ENCODE peak calls at places on chromosomes 11 and 22, in nine cellular contexts. E is lower lobe of right lung; H is endodermal cell; F is left ventricle myocardium inferior; C is mucosa of descending colon; J is neural progenitor cell; K is CD8-positive, alpha-beta T cell; U is cardiac muscle cell; M is vagina. I is an unnamed sample. For H3K36me3 and H3K9me3, the result is how much of the 10 kb centered on the place peaks cover.

GRCh38 chr11:45083544-45084087 is 62.8 kb upstream of the PRDM11 start:
- DNase-seq in F (no peak), U (no peak), C (peak), J (peak), H (peak), E (no peak), M (no peak), K (no peak), I (no peak)

GRCh38 chr11:120964857-120965256 is 59.0 kb upstream of the TBCEL start:
- DNase-seq in H (no peak), J (no peak), F (no peak), U (peak), K (no peak), C (no peak), M (no peak), E (no peak), I (no peak)

GRCh38 chr11:94880216-94880615 is 93.1 kb downstream of the CWC15 start:
- DNase-seq in J (no peak), H (no peak), K (no peak), E (no peak), C (no peak), F (no peak), U (no peak), M (no peak), I (no peak)

GRCh38 chr11:45180888-45181594 is 34.6 kb downstream of the PRDM11 start:
- DNase-seq in K (no peak), M (no peak), C (peak), E (peak), H (peak), J (peak), U (peak), F (peak), I (peak)

GRCh38 chr11:37657645-37658044 is 1059.6 kb upstream of the RAG2 start:
- DNase-seq in E (no peak), F (no peak), K (no peak), U (peak), J (no peak), C (no peak), H (no peak), M (no peak), I (no peak)

GRCh38 chr11:105933666-105934065 is 88.4 kb downstream of the MSANTD4 start:
- DNase-seq in K (no peak), J (no peak), E (no peak), C (no peak), U (no peak), H (no peak), M (no peak), F (no peak), I (no peak)

GRCh38 chr11:60924110-60924905 is at the start of gene TMEM132A:
- DNase-seq in C (peak), M (no peak), K (no peak), U (peak), J (peak), E (peak), F (peak), H (peak), I (peak)

GRCh38 chr11:16774920-16775603 is 36.6 kb downstream of the C11orf58 start:
- DNase-seq in M (no peak), E (no peak), K (no peak), F (no peak), H (peak), C (no peak), U (no peak), J (no peak), I (peak)

GRCh38 chr11:30583505-30584280 is 2.5 kb downstream of the MPPED2 start:
- DNase-seq in E (peak), U (no peak), H (peak), M (no peak), C (no peak), F (peak), J (peak), K (no peak), I (peak)

GRCh38 chr22:50276143-50276542 is 6.0 kb upstream of the MAPK11 start:
- DNase-seq in J (no peak), C (peak), E (peak), U (peak), F (peak), H (peak), M (peak), K (no peak), I (peak)

GRCh38 chr22:20725987-20726558 is 47.8 kb upstream of the SERPIND1 start:
- DNase-seq in J (no peak), H (no peak), U (no peak), C (no peak), E (no peak), K (no peak), F (no peak), M (no peak), I (no peak)

GRCh38 chr11:116059909-116060308 is 555.7 kb upstream of the CADM1 start:
- DNase-seq in C (no peak), F (no peak), E (no peak), K (no peak), M (no peak), H (no peak), U (no peak), J (no peak), I (no peak)

GRCh38 chr11:35873721-35874120 is 70.1 kb upstream of the LDLRAD3 start:
- DNase-seq in J (no peak), U (no peak), C (no peak), H (no peak), M (no peak), E (no peak), K (no peak), F (no peak), I (no peak)

GRCh38 chr11:63985812-63986155 is 454 bp upstream of the OTUB1 start:
- DNase-seq in J (no peak), H (no peak), U (no peak), K (peak), M (no peak), F (no peak), C (peak), E (peak), I (peak)

DNA sequence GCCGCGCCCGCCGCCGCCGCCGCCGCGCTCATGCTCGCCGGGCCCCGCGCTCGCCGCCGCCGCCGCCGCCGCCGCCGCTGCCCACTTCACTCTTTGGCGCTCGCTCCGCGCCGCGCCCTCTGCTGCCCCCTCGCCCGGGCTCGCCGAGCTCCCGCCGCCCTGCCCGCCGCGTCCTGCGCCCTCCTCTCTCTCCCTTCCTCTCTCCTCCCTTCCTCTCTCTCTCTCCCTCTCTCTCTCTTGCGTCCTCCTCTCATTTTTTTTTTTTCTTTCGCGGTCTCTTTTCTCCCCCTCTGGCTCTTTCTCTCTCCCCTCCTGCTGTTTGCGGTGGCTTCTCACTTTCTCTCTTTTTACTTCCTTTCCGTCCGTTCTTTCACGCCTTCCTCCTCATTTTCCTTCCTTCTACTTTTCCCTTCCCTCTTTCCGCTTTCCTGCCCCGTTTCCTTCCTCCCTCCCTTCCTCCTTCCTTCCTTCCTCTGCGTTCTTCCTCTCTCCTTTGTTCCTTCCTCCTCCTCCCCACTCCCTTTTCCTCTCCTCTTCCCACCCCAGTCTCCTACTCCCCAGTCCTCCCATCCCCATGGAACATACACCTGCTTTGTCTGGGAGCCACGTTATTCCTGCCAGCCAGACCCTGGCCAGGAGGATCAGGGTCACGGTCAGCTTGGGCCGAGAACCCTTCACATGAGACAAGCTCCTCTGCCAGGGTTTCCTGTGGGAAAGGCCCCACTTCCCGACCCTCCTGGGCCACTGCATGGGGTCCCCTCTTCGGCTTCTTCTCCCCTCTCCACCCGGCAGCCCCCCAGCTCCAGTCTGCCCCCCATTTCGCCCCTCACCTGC is 19.3 kb upstream of the SHISAL1 start:
- DNase-seq in F (peak), E (no peak), K (no peak), C (no peak), M (no peak), J (peak), H (peak), U (peak), I (no peak)
- H3K4me3 ChIP-seq in F (peak), E (no peak), K (no peak), C (no peak), M (peak), J (peak), H (peak), U (peak), I (no peak)

DNA sequence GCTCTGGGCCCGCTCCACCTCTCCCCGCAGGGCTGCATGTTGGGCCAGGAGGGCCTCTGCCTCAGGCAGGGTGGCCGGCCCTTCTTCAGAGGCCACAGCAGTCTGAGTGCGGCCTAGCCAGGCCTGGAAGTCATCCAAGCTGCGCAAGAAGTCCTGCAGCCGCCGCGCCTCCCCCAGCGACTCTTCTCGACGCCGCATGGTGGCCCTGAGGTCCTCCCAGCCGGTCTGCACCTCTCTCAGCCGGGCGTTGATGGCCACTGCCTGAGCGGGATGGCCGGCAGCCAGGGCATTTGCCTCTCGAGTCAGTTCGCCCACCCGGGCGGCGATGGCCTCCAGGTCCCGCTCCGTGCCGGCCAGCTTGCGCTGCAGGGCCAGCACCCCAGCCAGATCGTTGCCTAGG is 23.1 kb upstream of the RBM4B start:
- DNase-seq in E (no peak), U (no peak), M (no peak), C (no peak), F (no peak), J (no peak), H (no peak), K (no peak), I (no peak)
- H3K36me3 ChIP-seq in E (under half), U (under half), M (under half), C (under half), F (under half), J (under half), H (under half), K (under half), I (under half)

DNA sequence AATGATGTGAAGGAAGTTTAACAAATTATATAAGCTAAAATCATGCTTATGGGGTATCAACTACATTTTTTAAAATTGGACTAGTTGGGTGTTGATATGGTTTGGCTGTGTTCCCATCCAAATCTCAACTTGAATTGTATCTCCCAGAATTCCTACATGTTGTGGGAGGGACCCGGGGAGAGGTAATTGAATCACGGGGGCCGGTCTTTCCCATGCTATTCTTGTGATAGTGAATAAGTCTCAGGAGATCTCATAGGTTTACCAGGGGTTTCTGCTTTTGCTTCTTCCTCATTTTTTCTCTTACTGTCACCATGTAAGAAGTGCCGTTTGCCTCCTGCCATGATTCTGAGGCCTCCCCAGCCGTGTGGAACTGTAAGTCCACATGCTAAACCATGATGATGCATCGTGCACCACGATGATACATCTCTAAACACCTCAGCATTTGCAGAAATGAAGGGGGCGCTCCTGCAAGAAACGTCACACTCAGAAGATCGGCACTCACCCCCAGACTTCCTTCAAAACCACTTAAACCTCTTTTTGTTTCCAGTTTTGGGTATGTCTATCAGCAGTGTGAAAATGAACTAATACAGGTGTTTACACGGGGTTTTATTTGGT is 340.0 kb downstream of the SHANK2 start:
- DNase-seq in H (no peak), E (no peak), K (no peak), F (no peak), U (no peak), M (no peak), C (no peak), J (no peak), I (peak)
- H3K9me3 ChIP-seq in H (under half), E (under half), K (under half), F (under half), U (under half), M (under half), C (under half), J (under half), I (under half)

DNA sequence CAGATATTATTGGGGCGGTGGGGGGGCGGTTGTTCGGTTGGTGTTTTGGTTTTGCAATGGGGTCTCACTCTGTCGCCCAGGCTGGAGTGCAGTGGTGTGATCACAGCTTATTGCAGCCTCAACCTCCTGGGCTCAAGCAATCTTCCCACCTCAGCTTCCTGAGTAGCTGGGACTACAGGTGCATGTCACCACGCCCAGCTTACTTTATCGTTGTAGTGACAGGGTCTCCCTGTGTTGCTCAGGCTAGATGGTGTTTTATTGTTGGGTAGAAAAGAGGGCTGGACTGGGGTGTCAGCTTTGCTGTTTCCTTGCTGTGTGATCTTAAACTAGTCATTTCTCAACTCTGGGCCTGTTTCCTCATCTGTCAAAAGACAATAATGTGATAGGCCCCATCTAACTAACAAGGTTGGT is 17.5 kb upstream of the MYH9 start:
- DNase-seq in U (no peak), E (no peak), K (no peak), C (no peak), H (no peak), F (no peak), M (no peak), J (no peak), I (no peak)
- H3K4me3 ChIP-seq in U (no peak), E (no peak), K (peak), C (no peak), H (no peak), F (no peak), M (no peak), J (no peak), I (no peak)

GRCh38 chr11:32902089-32902665 is 9.6 kb downstream of the QSER1 start:
- DNase-seq in F (no peak), U (no peak), C (no peak), J (no peak), E (peak), M (no peak), K (no peak), H (no peak), I (peak)

GRCh38 chr11:32897103-32897502 is 4.5 kb downstream of the QSER1 start:
- DNase-seq in J (no peak), K (no peak), E (no peak), F (no peak), U (no peak), H (no peak), M (no peak), C (no peak), I (no peak)

GRCh38 chr11:32895471-32895870 is 2.9 kb downstream of the QSER1 start:
- DNase-seq in C (no peak), E (no peak), K (no peak), H (no peak), F (no peak), J (no peak), M (no peak), U (no peak), I (no peak)

GRCh38 chr11:32893947-32894827 is 1.6 kb downstream of the QSER1 start:
- DNase-seq in J (peak), E (no peak), M (no peak), K (no peak), F (no peak), U (peak), C (peak), H (peak), I (no peak)

GRCh38 chr11:32899423-32899822 is 6.8 kb downstream of the QSER1 start:
- DNase-seq in J (no peak), U (no peak), C (no peak), K (no peak), E (no peak), M (no peak), F (no peak), H (no peak), I (no peak)
- H3K36me3 ChIP-seq in J (under half), U (under half), C (under half), K (under half), E (under half), M (under half), F (under half), H (under half), I (under half)

DNA sequence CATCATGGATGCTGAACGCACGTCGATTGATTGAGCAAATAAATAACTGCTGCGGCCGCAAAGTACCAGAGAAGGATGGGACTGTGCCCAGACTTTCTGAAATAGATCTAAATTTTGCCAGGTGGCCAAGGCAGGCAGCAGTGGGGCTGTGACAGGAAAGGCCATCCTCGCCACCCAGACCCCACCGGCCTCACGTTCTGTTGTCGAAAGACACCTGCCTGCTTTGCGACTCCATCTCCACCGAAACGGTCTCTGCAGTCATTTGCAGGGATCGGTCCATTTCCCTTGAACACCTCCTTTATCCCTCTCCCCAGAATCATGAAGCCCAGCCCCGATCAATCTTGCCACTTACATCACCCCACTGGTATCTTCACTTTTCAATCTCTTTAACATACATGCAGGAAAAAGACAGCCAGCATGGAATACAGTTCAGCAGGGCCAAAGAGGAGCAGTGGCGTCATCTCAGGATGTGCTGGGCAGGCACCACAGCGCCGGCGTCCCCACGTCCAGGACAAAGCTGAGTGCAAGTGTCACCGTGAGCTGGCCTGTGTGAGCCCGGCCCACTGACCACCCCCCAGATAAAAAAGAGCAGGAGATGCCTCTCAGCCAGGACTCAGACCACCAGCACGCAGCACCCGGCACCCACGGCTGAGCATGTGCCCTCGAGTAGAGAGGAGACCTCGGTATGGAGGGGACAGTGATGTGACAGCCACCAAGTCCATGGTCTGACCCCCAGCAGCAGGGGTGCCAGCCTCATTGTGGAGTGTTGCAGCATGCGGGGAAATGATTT is 610.3 kb downstream of the TBC1D22A start:
- DNase-seq in J (no peak), F (no peak), M (no peak), K (no peak), C (no peak), U (no peak), E (peak), H (peak), I (peak)
- H3K9me3 ChIP-seq in J (under half), F (under half), M (under half), K (under half), C (under half), U (under half), E (under half), H (half or more), I (under half)

GRCh38 chr11:10930961-10931760 is 73.3 kb upstream of the ZBED5 start:
- DNase-seq in K (no peak), J (peak), E (peak), U (peak), C (peak), H (peak), F (peak), M (no peak), I (peak)

GRCh38 chr11:10934293-10934850 is 76.5 kb upstream of the ZBED5 start:
- DNase-seq in K (no peak), J (no peak), H (peak), E (no peak), C (peak), M (no peak), F (no peak), U (no peak), I (no peak)

GRCh38 chr11:10931761-10932700 is 74.2 kb upstream of the ZBED5 start:
- DNase-seq in K (no peak), U (peak), E (peak), J (peak), M (no peak), F (peak), C (peak), H (no peak), I (peak)

GRCh38 chr11:10933455-10934292 is 75.8 kb upstream of the ZBED5 start:
- DNase-seq in J (peak), F (peak), K (peak), E (peak), C (peak), U (peak), H (peak), M (no peak), I (peak)

DNA sequence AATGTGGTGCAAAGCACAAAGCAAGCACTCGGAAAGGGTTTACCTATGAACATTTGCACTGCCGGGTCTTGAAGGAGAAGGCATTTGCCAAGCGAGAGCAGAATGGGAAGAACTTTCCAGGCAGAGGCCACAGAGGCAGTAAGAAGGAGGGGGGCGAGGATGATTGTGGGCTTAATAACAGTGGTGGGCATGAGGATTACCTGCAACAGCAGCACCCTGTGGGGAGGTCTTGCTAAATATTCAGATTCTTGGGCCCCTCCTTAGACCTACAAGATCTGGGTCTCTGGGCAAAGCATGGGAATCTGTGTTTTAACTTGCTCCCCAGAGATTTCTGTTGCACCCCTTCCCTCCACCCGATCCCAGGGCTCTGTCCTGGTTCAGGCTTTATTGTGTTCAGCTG is 75.1 kb upstream of the ZBED5 start:
- DNase-seq in M (no peak), H (no peak), C (no peak), K (no peak), F (no peak), J (peak), E (no peak), U (no peak), I (no peak)
- H3K4me3 ChIP-seq in M (no peak), H (no peak), C (no peak), K (no peak), F (no peak), J (no peak), E (no peak), U (no peak), I (no peak)